ENCODE peak calls at places on chromosomes 3 and 15, in nine cellular contexts. D, B, H, J, R, P, K, U and Q are unnamed samples. For H3K9me3, the result is how much of the 10 kb centered on the place peaks cover.

GRCh38 chr3:184559336-184559735 is 2.2 kb upstream of the EPHB3 start:
- DNase-seq in R (no peak), P (peak), D (peak), J (no peak), H (no peak), K (no peak), U (peak), B (no peak), Q (no peak)

GRCh38 chr15:70259030-70259424 is 161.3 kb upstream of the TLE3 start:
- DNase-seq in K (peak), P (peak), U (peak), R (no peak), J (no peak), B (no peak), H (peak), D (peak), Q (peak)

GRCh38 chr3:124786491-124787241 is 56.4 kb downstream of the UMPS start:
- DNase-seq in B (no peak), J (peak), D (no peak), U (no peak), K (no peak), R (no peak), P (no peak), H (no peak), Q (no peak)

GRCh38 chr3:134406331-134407246 is 32.3 kb upstream of the AMOTL2 start:
- DNase-seq in R (no peak), D (peak), B (no peak), J (no peak), K (no peak), P (peak), H (no peak), U (peak), Q (no peak)

GRCh38 chr3:161474139-161474538 is 22.5 kb upstream of the OTOL1 start:
- DNase-seq in K (no peak), D (no peak), R (no peak), U (no peak), H (no peak), P (no peak), J (no peak), B (no peak), Q (no peak)

GRCh38 chr3:59518268-59518667 is 468.4 kb upstream of the CFAP20DC start:
- DNase-seq in H (no peak), R (no peak), D (no peak), K (no peak), U (no peak), P (no peak), B (no peak), J (no peak), Q (no peak)

GRCh38 chr3:30643763-30644462 is 37.5 kb downstream of the TGFBR2 start:
- DNase-seq in D (peak), P (no peak), J (no peak), R (no peak), K (no peak), B (no peak), H (no peak), U (no peak), Q (peak)

GRCh38 chr3:85801955-85802354 is 843.2 kb downstream of the CADM2 start:
- DNase-seq in P (no peak), U (peak), K (no peak), J (peak), R (no peak), H (no peak), D (no peak), B (no peak), Q (no peak)

GRCh38 chr3:67288707-67289106 is 290.6 kb downstream of the KBTBD8 start:
- DNase-seq in H (no peak), K (no peak), D (no peak), J (no peak), B (no peak), U (peak), R (no peak), P (no peak), Q (no peak)

GRCh38 chr3:48784426-48785120 is 63.1 kb downstream of the PRKAR2A start:
- DNase-seq in P (no peak), R (no peak), J (peak), U (no peak), K (peak), B (no peak), D (no peak), H (no peak), Q (no peak)

GRCh38 chr3:31077021-31077601 is 182.7 kb upstream of the GADL1 start:
- DNase-seq in B (no peak), K (peak), R (peak), J (peak), U (no peak), P (no peak), D (no peak), H (no peak), Q (no peak)

GRCh38 chr3:168414149-168414548 is 318.4 kb upstream of the GOLIM4 start:
- DNase-seq in K (no peak), P (no peak), R (no peak), U (no peak), H (no peak), B (no peak), J (no peak), D (no peak), Q (no peak)

GRCh38 chr3:53166781-53167291 is 5.8 kb downstream of the PRKCD start:
- DNase-seq in B (no peak), P (peak), H (peak), U (peak), R (no peak), J (peak), D (peak), K (peak), Q (no peak)

GRCh38 chr3:113753376-113753985 is 6.6 kb downstream of the ATP6V1A start:
- DNase-seq in R (no peak), J (no peak), B (no peak), U (no peak), H (no peak), K (no peak), D (no peak), P (no peak), Q (no peak)

GRCh38 chr3:161576733-161577510 is 80.3 kb downstream of the OTOL1 start:
- DNase-seq in R (no peak), U (no peak), D (no peak), P (no peak), K (no peak), J (no peak), H (no peak), B (no peak), Q (no peak)

GRCh38 chr15:72342385-72342784 is 22.4 kb upstream of the CELF6 start:
- DNase-seq in P (no peak), H (no peak), B (no peak), R (no peak), K (no peak), D (peak), U (peak), J (no peak), Q (peak)

GRCh38 chr15:67167131-67167530 is 87.3 kb downstream of the AAGAB start:
- DNase-seq in K (no peak), B (no peak), U (no peak), H (peak), P (no peak), D (no peak), J (no peak), R (no peak), Q (no peak)

GRCh38 chr15:63503739-63504246 is 600 bp upstream of the USP3 start:
- DNase-seq in J (peak), K (peak), B (peak), D (peak), H (no peak), P (peak), R (peak), U (peak), Q (peak)

GRCh38 chr15:85475711-85476110 is 95.3 kb downstream of the AKAP13 start:
- DNase-seq in R (no peak), H (no peak), B (no peak), D (no peak), K (no peak), J (no peak), U (no peak), P (no peak), Q (no peak)

GRCh38 chr15:85474700-85475316 is 94.4 kb downstream of the AKAP13 start:
- DNase-seq in D (no peak), H (no peak), J (no peak), P (no peak), B (no peak), K (no peak), R (no peak), U (no peak), Q (no peak)

GRCh38 chr15:85472349-85472748 is 91.9 kb downstream of the AKAP13 start:
- DNase-seq in P (no peak), B (no peak), U (no peak), K (no peak), J (no peak), D (no peak), R (no peak), H (no peak), Q (no peak)

GRCh38 chr15:85475317-85475701 is 94.9 kb downstream of the AKAP13 start:
- DNase-seq in B (no peak), K (no peak), R (no peak), H (no peak), P (no peak), U (no peak), J (no peak), D (no peak), Q (no peak)

GRCh38 chr15:85473455-85473854 is 93.1 kb downstream of the AKAP13 start:
- DNase-seq in K (no peak), J (no peak), H (no peak), D (no peak), B (no peak), R (no peak), P (no peak), U (no peak), Q (no peak)
- H3K4me3 ChIP-seq in K (no peak), J (no peak), H (no peak), D (no peak), B (no peak), R (no peak), P (no peak), U (no peak), Q (no peak)

DNA sequence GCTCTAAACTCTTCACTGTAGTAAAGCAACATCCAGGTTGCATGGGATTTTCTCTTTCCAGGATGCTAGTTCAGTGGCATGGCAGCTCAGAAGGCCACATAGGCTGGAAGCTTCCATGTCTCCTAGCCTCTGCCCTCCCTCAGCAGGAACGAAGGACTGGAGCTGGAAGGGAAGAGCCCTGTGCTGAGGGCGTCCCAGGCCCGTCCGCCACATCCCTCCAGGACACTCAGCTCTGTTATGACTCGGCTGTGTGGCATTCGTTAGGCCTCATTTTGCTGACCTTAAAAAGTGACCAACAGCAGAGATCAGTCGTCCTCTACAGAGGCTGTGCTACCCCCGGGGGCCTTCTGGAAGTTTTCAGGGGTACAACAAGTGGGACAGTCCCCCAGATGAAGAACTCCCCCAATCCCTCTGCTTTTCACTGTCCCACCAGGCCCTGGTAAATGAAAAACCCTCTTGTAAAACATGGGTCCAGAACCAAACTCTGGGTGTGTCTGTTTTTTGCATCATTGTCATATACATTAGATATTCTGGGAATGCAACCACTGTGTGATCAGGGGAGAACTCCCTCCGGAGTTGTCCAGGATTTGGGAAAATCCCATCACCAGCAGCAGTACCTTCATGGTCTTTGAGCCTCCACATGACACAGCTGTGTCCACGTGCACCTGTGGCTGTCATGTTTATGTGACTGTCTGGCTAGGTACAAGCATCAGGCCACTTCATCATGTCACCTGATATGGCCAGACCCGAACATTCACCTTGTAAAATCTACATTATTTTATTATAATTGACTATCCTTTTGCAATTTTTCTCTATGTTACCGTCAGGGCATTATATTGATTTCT is 149.9 kb downstream of the OR4M2 start:
- DNase-seq in K (no peak), D (no peak), B (no peak), P (no peak), U (no peak), H (no peak), R (no peak), J (no peak), Q (no peak)
- H3K9me3 ChIP-seq in K (half or more), D (under half), B (under half), P (under half), U (under half), H (under half), R (under half), J (under half), Q (under half)

DNA sequence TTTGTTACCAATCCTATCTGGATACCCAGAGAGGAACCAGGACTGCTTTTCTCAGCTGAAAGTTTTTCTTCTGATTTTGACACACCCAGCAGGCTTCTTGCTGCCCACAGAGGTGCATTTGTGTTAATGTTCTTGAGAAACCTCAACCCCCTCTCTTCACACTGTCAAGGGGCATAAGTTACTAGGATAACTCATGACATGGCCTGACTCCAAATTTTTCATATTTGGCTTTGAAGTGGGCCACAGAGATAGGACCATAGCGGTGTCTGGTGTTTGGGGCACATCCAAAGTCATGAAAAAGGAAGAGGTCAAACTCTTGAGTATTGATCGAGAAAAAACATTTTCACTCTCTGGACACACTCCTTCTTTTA is 82.3 kb upstream of the XCR1 start:
- DNase-seq in J (no peak), H (no peak), U (no peak), D (no peak), B (no peak), R (no peak), K (no peak), P (no peak), Q (no peak)
- H3K4me3 ChIP-seq in J (no peak), H (no peak), U (no peak), D (no peak), B (no peak), R (no peak), K (no peak), P (no peak), Q (no peak)

DNA sequence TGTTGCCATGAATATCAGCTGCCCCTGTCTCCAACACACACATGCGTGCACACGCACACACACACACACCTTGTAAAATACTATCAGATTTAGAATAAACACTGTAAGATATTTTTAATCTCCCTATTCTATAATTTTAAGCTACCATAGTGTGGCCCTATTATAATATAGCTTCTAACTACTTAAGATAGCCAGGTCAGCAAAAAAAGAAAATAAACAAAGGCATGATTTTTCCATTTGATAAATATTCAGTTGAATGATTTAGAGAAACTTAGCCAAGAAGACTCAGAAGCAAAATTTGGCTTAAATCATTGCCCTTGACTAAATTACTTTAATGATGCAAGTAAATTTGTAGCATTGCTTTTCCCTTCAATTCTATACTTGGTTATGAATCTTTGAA is 162.2 kb downstream of the ALCAM start:
- DNase-seq in D (no peak), U (no peak), R (no peak), P (no peak), B (no peak), J (no peak), H (no peak), K (no peak), Q (no peak)
- H3K9me3 ChIP-seq in D (under half), U (under half), R (under half), P (under half), B (under half), J (under half), H (under half), K (under half), Q (under half)

DNA sequence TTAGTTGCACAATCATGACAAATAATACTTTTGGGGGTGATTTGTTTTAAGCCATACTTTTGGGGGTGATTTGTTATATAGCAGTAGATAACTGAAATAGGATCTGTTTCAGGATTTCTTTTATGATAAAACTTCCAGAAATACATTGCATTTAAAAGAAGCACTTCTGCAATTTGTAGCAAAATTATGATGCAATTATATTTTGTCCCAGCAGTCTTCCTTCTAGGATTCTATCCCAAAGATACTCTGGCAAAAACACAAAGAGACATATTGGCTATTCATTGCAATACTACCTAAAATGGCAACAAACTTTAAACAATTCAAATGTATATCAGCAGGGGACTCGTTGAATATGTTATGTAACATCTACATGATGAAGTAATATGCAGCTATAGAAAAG is 78.9 kb upstream of the ANKRD28 start:
- DNase-seq in B (no peak), K (no peak), H (no peak), D (no peak), R (no peak), J (no peak), P (no peak), U (no peak), Q (no peak)
- H3K4me3 ChIP-seq in B (no peak), K (no peak), H (no peak), D (no peak), R (no peak), J (no peak), P (no peak), U (no peak), Q (no peak)

GRCh38 chr3:76442374-76442915 is 597.5 kb upstream of the ROBO2 start:
- DNase-seq in P (no peak), U (no peak), R (no peak), H (no peak), B (no peak), D (no peak), K (no peak), J (no peak), Q (no peak)

GRCh38 chr3:76436895-76437294 is 603.0 kb upstream of the ROBO2 start:
- DNase-seq in H (no peak), P (no peak), D (no peak), B (no peak), U (no peak), R (no peak), J (no peak), K (no peak), Q (no peak)

GRCh38 chr3:76438971-76439370 is 600.9 kb upstream of the ROBO2 start:
- DNase-seq in B (no peak), U (no peak), K (no peak), H (no peak), J (no peak), R (no peak), D (no peak), P (no peak), Q (no peak)
- H3K9me3 ChIP-seq in B (under half), U (under half), K (under half), H (under half), J (under half), R (under half), D (under half), P (under half), Q (under half)

GRCh38 chr15:76286231-76286879 is 24.9 kb downstream of the ETFA start:
- DNase-seq in J (no peak), P (no peak), K (no peak), R (no peak), U (no peak), H (no peak), B (no peak), D (no peak), Q (peak)
- H3K4me3 ChIP-seq in J (no peak), P (no peak), K (no peak), R (no peak), U (no peak), H (no peak), B (no peak), D (no peak), Q (peak)